ENCODE peak calls at places on chromosomes 16 and 17, in eight cellular contexts. One of them, this sample, is unnamed.

GRCh38 chr16:69494993-69495392 is 70.6 kb downstream of the CYB5B start:
- DNase-seq in A549: peak
- DNase-seq in AG04449: no peak
- DNase-seq in ovary: no peak
- DNase-seq in GM12864: no peak
- DNase-seq in choroid plexus epithelial cell: peak
- DNase-seq in transverse colon: peak
- DNase-seq in MM.1S: no peak
- DNase-seq in this sample: no peak

GRCh38 chr17:57603978-57604377 is 141.1 kb downstream of the CCDC182 start:
- DNase-seq in A549: no peak
- DNase-seq in AG04449: no peak
- DNase-seq in ovary: no peak
- DNase-seq in GM12864: no peak
- DNase-seq in choroid plexus epithelial cell: no peak
- DNase-seq in transverse colon: peak
- DNase-seq in MM.1S: peak
- DNase-seq in this sample: no peak

GRCh38 chr17:3827124-3827773 is 18.8 kb downstream of the NCBP3 start:
- DNase-seq in A549: peak
- DNase-seq in AG04449: no peak
- DNase-seq in ovary: peak
- DNase-seq in GM12864: no peak
- DNase-seq in choroid plexus epithelial cell: peak
- DNase-seq in transverse colon: peak
- DNase-seq in MM.1S: peak
- DNase-seq in this sample: peak

GRCh38 chr16:81639931-81640680 is 139.0 kb upstream of the PLCG2 start:
- DNase-seq in A549: no peak
- DNase-seq in AG04449: no peak
- DNase-seq in ovary: no peak
- DNase-seq in GM12864: no peak
- DNase-seq in choroid plexus epithelial cell: no peak
- DNase-seq in transverse colon: no peak
- DNase-seq in MM.1S: no peak
- DNase-seq in this sample: no peak

GRCh38 chr17:60134396-60135159 is 15.2 kb upstream of the CA4 start:
- DNase-seq in A549: no peak
- DNase-seq in AG04449: no peak
- DNase-seq in ovary: no peak
- DNase-seq in GM12864: no peak
- DNase-seq in choroid plexus epithelial cell: peak
- DNase-seq in transverse colon: no peak
- DNase-seq in MM.1S: no peak
- DNase-seq in this sample: no peak

GRCh38 chr17:9021985-9022552 is 759 bp downstream of the NTN1 start:
- DNase-seq in A549: no peak
- DNase-seq in AG04449: no peak
- DNase-seq in ovary: no peak
- DNase-seq in GM12864: no peak
- DNase-seq in choroid plexus epithelial cell: peak
- DNase-seq in transverse colon: no peak
- DNase-seq in MM.1S: no peak
- DNase-seq in this sample: no peak

GRCh38 chr17:71985111-71986039 is 135.4 kb upstream of the SOX9 start:
- DNase-seq in A549: no peak
- DNase-seq in AG04449: no peak
- DNase-seq in ovary: no peak
- DNase-seq in GM12864: no peak
- DNase-seq in choroid plexus epithelial cell: no peak
- DNase-seq in transverse colon: no peak
- DNase-seq in MM.1S: no peak
- DNase-seq in this sample: no peak

GRCh38 chr16:80996688-80997138 is 10.0 kb downstream of the CMC2 start:
- DNase-seq in A549: no peak
- DNase-seq in AG04449: no peak
- DNase-seq in ovary: no peak
- DNase-seq in GM12864: no peak
- DNase-seq in choroid plexus epithelial cell: no peak
- DNase-seq in transverse colon: no peak
- DNase-seq in MM.1S: no peak
- DNase-seq in this sample: no peak

GRCh38 chr16:74071996-74072559 is 224.5 kb upstream of the PSMD7 start:
- DNase-seq in A549: no peak
- DNase-seq in AG04449: no peak
- DNase-seq in ovary: no peak
- DNase-seq in GM12864: no peak
- DNase-seq in choroid plexus epithelial cell: no peak
- DNase-seq in transverse colon: no peak
- DNase-seq in MM.1S: no peak
- DNase-seq in this sample: peak

GRCh38 chr17:73841431-73842060 is 197.3 kb upstream of the SDK2 start:
- DNase-seq in A549: peak
- DNase-seq in AG04449: no peak
- DNase-seq in ovary: no peak
- DNase-seq in GM12864: no peak
- DNase-seq in choroid plexus epithelial cell: peak
- DNase-seq in transverse colon: peak
- DNase-seq in MM.1S: no peak
- DNase-seq in this sample: no peak

GRCh38 chr17:27526603-27527002 is 70.4 kb downstream of the KSR1 start:
- DNase-seq in A549: peak
- DNase-seq in AG04449: no peak
- DNase-seq in ovary: no peak
- DNase-seq in GM12864: no peak
- DNase-seq in choroid plexus epithelial cell: peak
- DNase-seq in transverse colon: peak
- DNase-seq in MM.1S: no peak
- DNase-seq in this sample: no peak

GRCh38 chr16:87140211-87141200 is 176.7 kb downstream of the C16orf95 start:
- DNase-seq in A549: no peak
- DNase-seq in AG04449: no peak
- DNase-seq in ovary: no peak
- DNase-seq in GM12864: no peak
- DNase-seq in choroid plexus epithelial cell: peak
- DNase-seq in transverse colon: no peak
- DNase-seq in MM.1S: no peak
- DNase-seq in this sample: no peak

GRCh38 chr17:44115585-44116415 is 7.6 kb downstream of the HDAC5 start:
- DNase-seq in A549: peak
- DNase-seq in AG04449: no peak
- DNase-seq in ovary: peak
- DNase-seq in GM12864: no peak
- DNase-seq in choroid plexus epithelial cell: peak
- DNase-seq in transverse colon: no peak
- DNase-seq in MM.1S: peak
- DNase-seq in this sample: no peak

GRCh38 chr17:15744885-15745284 is 12.8 kb downstream of the TBC1D26 start:
- DNase-seq in A549: no peak
- DNase-seq in AG04449: no peak
- DNase-seq in ovary: no peak
- DNase-seq in GM12864: no peak
- DNase-seq in choroid plexus epithelial cell: peak
- DNase-seq in transverse colon: no peak
- DNase-seq in MM.1S: no peak
- DNase-seq in this sample: no peak

GRCh38 chr17:78322858-78323455 is 36.9 kb downstream of the SOCS3 start:
- DNase-seq in A549: no peak
- DNase-seq in AG04449: no peak
- DNase-seq in ovary: no peak
- DNase-seq in GM12864: no peak
- DNase-seq in choroid plexus epithelial cell: peak
- DNase-seq in transverse colon: peak
- DNase-seq in MM.1S: no peak
- DNase-seq in this sample: no peak

GRCh38 chr17:36514856-36515255 is 19.8 kb downstream of the MYO19 start:
- DNase-seq in A549: no peak
- DNase-seq in AG04449: no peak
- DNase-seq in ovary: no peak
- DNase-seq in GM12864: no peak
- DNase-seq in choroid plexus epithelial cell: no peak
- DNase-seq in transverse colon: no peak
- DNase-seq in MM.1S: no peak
- DNase-seq in this sample: no peak

GRCh38 chr17:42676424-42677011 is at the start of gene PLEKHH3:
- DNase-seq in A549: no peak
- DNase-seq in AG04449: no peak
- DNase-seq in ovary: no peak
- DNase-seq in GM12864: no peak
- DNase-seq in choroid plexus epithelial cell: no peak
- DNase-seq in transverse colon: no peak
- DNase-seq in MM.1S: peak
- DNase-seq in this sample: no peak
- TF ChIP-seq CTCF in A549: no peak
- TF ChIP-seq CTCF in AG04449: peak
- TF ChIP-seq CTCF in ovary: no peak
- TF ChIP-seq CTCF in GM12864: peak
- TF ChIP-seq CTCF in choroid plexus epithelial cell: peak
- TF ChIP-seq CTCF in transverse colon: no peak
- TF ChIP-seq CTCF in MM.1S: no peak
- TF ChIP-seq CTCF in this sample: no peak

GRCh38 chr17:83078378-83079339 is 750 bp upstream of the METRNL start:
- DNase-seq in A549: no peak
- DNase-seq in AG04449: no peak
- DNase-seq in ovary: no peak
- DNase-seq in GM12864: no peak
- DNase-seq in choroid plexus epithelial cell: no peak
- DNase-seq in transverse colon: no peak
- DNase-seq in MM.1S: no peak
- DNase-seq in this sample: no peak

GRCh38 chr17:83080641-83081560 is 1.5 kb downstream of the METRNL start:
- DNase-seq in A549: no peak
- DNase-seq in AG04449: no peak
- DNase-seq in ovary: no peak
- DNase-seq in GM12864: no peak
- DNase-seq in choroid plexus epithelial cell: peak
- DNase-seq in transverse colon: peak
- DNase-seq in MM.1S: no peak
- DNase-seq in this sample: no peak

GRCh38 chr17:83081561-83082201 is 2.3 kb downstream of the METRNL start:
- DNase-seq in A549: no peak
- DNase-seq in AG04449: no peak
- DNase-seq in ovary: no peak
- DNase-seq in GM12864: no peak
- DNase-seq in choroid plexus epithelial cell: no peak
- DNase-seq in transverse colon: peak
- DNase-seq in MM.1S: no peak
- DNase-seq in this sample: no peak

GRCh38 chr17:83079340-83079747 is at the start of gene METRNL:
- DNase-seq in A549: peak
- DNase-seq in AG04449: no peak
- DNase-seq in ovary: peak
- DNase-seq in GM12864: no peak
- DNase-seq in choroid plexus epithelial cell: peak
- DNase-seq in transverse colon: peak
- DNase-seq in MM.1S: peak
- DNase-seq in this sample: no peak

GRCh38 chr17:83079766-83080616 is 582 bp downstream of the METRNL start:
- DNase-seq in A549: no peak
- DNase-seq in AG04449: no peak
- DNase-seq in ovary: no peak
- DNase-seq in GM12864: no peak
- DNase-seq in choroid plexus epithelial cell: no peak
- DNase-seq in transverse colon: no peak
- DNase-seq in MM.1S: no peak
- DNase-seq in this sample: no peak
- H3K4me3 ChIP-seq in A549: peak
- H3K4me3 ChIP-seq in AG04449: peak
- H3K4me3 ChIP-seq in ovary: peak
- H3K4me3 ChIP-seq in GM12864: peak
- H3K4me3 ChIP-seq in choroid plexus epithelial cell: peak
- H3K4me3 ChIP-seq in transverse colon: peak
- H3K4me3 ChIP-seq in MM.1S: no peak
- H3K4me3 ChIP-seq in this sample: peak

GRCh38 chr16:30521873-30522641 is 4.3 kb downstream of the ZNF768 start:
- DNase-seq in A549: peak
- DNase-seq in AG04449: no peak
- DNase-seq in ovary: no peak
- DNase-seq in GM12864: no peak
- DNase-seq in choroid plexus epithelial cell: no peak
- DNase-seq in transverse colon: peak
- DNase-seq in MM.1S: no peak
- DNase-seq in this sample: no peak

GRCh38 chr16:30518552-30518951 is 7.8 kb downstream of the ZNF768 start:
- DNase-seq in A549: no peak
- DNase-seq in AG04449: no peak
- DNase-seq in ovary: no peak
- DNase-seq in GM12864: no peak
- DNase-seq in choroid plexus epithelial cell: no peak
- DNase-seq in transverse colon: no peak
- DNase-seq in MM.1S: no peak
- DNase-seq in this sample: no peak

GRCh38 chr16:30521476-30521872 is 4.9 kb downstream of the ZNF768 start:
- DNase-seq in A549: no peak
- DNase-seq in AG04449: no peak
- DNase-seq in ovary: no peak
- DNase-seq in GM12864: no peak
- DNase-seq in choroid plexus epithelial cell: no peak
- DNase-seq in transverse colon: no peak
- DNase-seq in MM.1S: no peak
- DNase-seq in this sample: no peak

GRCh38 chr16:30515275-30515674 is 11.1 kb downstream of the ZNF768 start:
- DNase-seq in A549: no peak
- DNase-seq in AG04449: no peak
- DNase-seq in ovary: no peak
- DNase-seq in GM12864: no peak
- DNase-seq in choroid plexus epithelial cell: no peak
- DNase-seq in transverse colon: no peak
- DNase-seq in MM.1S: no peak
- DNase-seq in this sample: no peak

GRCh38 chr16:30519120-30520049 is 7.0 kb downstream of the ZNF768 start:
- DNase-seq in A549: no peak
- DNase-seq in AG04449: no peak
- DNase-seq in ovary: no peak
- DNase-seq in GM12864: no peak
- DNase-seq in choroid plexus epithelial cell: no peak
- DNase-seq in transverse colon: no peak
- DNase-seq in MM.1S: no peak
- DNase-seq in this sample: no peak
- TF ChIP-seq CTCF in A549: no peak
- TF ChIP-seq CTCF in AG04449: no peak
- TF ChIP-seq CTCF in ovary: no peak
- TF ChIP-seq CTCF in GM12864: no peak
- TF ChIP-seq CTCF in choroid plexus epithelial cell: no peak
- TF ChIP-seq CTCF in transverse colon: no peak
- TF ChIP-seq CTCF in MM.1S: no peak
- TF ChIP-seq CTCF in this sample: no peak

GRCh38 chr17:19769946-19770652 is 22.0 kb upstream of the ALDH3A1 start:
- DNase-seq in A549: no peak
- DNase-seq in AG04449: peak
- DNase-seq in ovary: no peak
- DNase-seq in GM12864: no peak
- DNase-seq in choroid plexus epithelial cell: peak
- DNase-seq in transverse colon: no peak
- DNase-seq in MM.1S: no peak
- DNase-seq in this sample: peak
- H3K4me3 ChIP-seq in A549: no peak
- H3K4me3 ChIP-seq in AG04449: no peak
- H3K4me3 ChIP-seq in ovary: no peak
- H3K4me3 ChIP-seq in GM12864: no peak
- H3K4me3 ChIP-seq in choroid plexus epithelial cell: no peak
- H3K4me3 ChIP-seq in transverse colon: no peak
- H3K4me3 ChIP-seq in MM.1S: no peak
- H3K4me3 ChIP-seq in this sample: no peak

GRCh38 chr17:17304521-17304985 is 1.4 kb downstream of the NT5M start:
- DNase-seq in A549: no peak
- DNase-seq in AG04449: no peak
- DNase-seq in ovary: no peak
- DNase-seq in GM12864: no peak
- DNase-seq in choroid plexus epithelial cell: no peak
- DNase-seq in transverse colon: no peak
- DNase-seq in MM.1S: peak
- DNase-seq in this sample: no peak
- TF ChIP-seq CTCF in A549: no peak
- TF ChIP-seq CTCF in AG04449: no peak
- TF ChIP-seq CTCF in ovary: no peak
- TF ChIP-seq CTCF in GM12864: no peak
- TF ChIP-seq CTCF in choroid plexus epithelial cell: no peak
- TF ChIP-seq CTCF in transverse colon: no peak
- TF ChIP-seq CTCF in MM.1S: no peak
- TF ChIP-seq CTCF in this sample: no peak

This sample was measured in HFF-Myc.